ENCODE peak calls at places on chromosomes 7 and 10, in six cellular contexts. F is right atrium auricular region, Z is SJSA1, A is GM23248, B is mesenchymal stem cell, J is foreskin keratinocyte. K is an unnamed sample.

GRCh38 chr7:76220185-76221057 is 18.7 kb downstream of the SRRM3 start:
- DNase-seq in F (no peak), Z (no peak), A (peak), B (peak), J (no peak), K (peak)

GRCh38 chr7:88361357-88361756 is 54.7 kb upstream of the STEAP4 start:
- DNase-seq in F (no peak), Z (no peak), A (no peak), B (no peak), J (no peak), K (no peak)

GRCh38 chr10:8013619-8014018 is 40.9 kb upstream of the GATA3 start:
- DNase-seq in F (no peak), Z (no peak), A (no peak), B (no peak), J (no peak), K (no peak)

GRCh38 chr7:21099432-21099831 is 312.7 kb upstream of the SP8 start:
- DNase-seq in F (no peak), Z (no peak), A (no peak), B (peak), J (no peak), K (no peak)

GRCh38 chr10:30819306-30820190 is 190.0 kb upstream of the LYZL2 start:
- DNase-seq in F (no peak), Z (peak), A (peak), B (peak), J (no peak), K (no peak)

GRCh38 chr10:130403153-130403890 is 267.1 kb downstream of the GLRX3 start:
- DNase-seq in F (peak), Z (no peak), A (no peak), B (no peak), J (no peak), K (no peak)

GRCh38 chr10:36759111-36759805 is 366.1 kb upstream of the ANKRD30A start:
- DNase-seq in F (no peak), Z (peak), A (peak), B (peak), J (peak), K (no peak)

GRCh38 chr7:151248191-151249033 is at the start of gene SMARCD3:
- DNase-seq in F (peak), Z (peak), A (peak), B (peak), J (no peak), K (peak)

GRCh38 chr7:137754076-137754851 is 92.5 kb downstream of the DGKI start:
- DNase-seq in F (no peak), Z (no peak), A (peak), B (no peak), J (no peak), K (no peak)

GRCh38 chr7:20799566-20800377 is 13.1 kb upstream of the SP8 start:
- DNase-seq in F (no peak), Z (no peak), A (no peak), B (no peak), J (no peak), K (no peak)

GRCh38 chr10:33258951-33259350 is 75.5 kb downstream of the NRP1 start:
- DNase-seq in F (no peak), Z (peak), A (peak), B (peak), J (peak), K (no peak)

GRCh38 chr7:105926131-105926530 is 36.9 kb upstream of the CDHR3 start:
- DNase-seq in F (no peak), Z (no peak), A (no peak), B (no peak), J (no peak), K (no peak)

GRCh38 chr10:132129431-132129830 is 57.3 kb upstream of the DPYSL4 start:
- DNase-seq in F (no peak), Z (no peak), A (no peak), B (peak), J (no peak), K (no peak)

GRCh38 chr7:126803060-126803665 is 449.6 kb downstream of the GRM8 start:
- DNase-seq in F (no peak), Z (peak), A (peak), B (peak), J (peak), K (peak)

GRCh38 chr7:5423844-5424688 is 432 bp upstream of the TNRC18 start:
- DNase-seq in F (peak), Z (peak), A (peak), B (peak), J (peak), K (peak)

GRCh38 chr10:31554556-31554955 is 235.5 kb downstream of the ZEB1 start:
- DNase-seq in F (no peak), Z (no peak), A (peak), B (peak), J (no peak), K (no peak)

GRCh38 chr10:49608925-49609282 is 1.2 kb upstream of the SLC18A3 start:
- DNase-seq in F (no peak), Z (no peak), A (no peak), B (no peak), J (no peak), K (no peak)

GRCh38 chr7:150513758-150514157 is 914 bp upstream of the GIMAP7 start:
- DNase-seq in F (no peak), Z (no peak), A (no peak), B (no peak), J (no peak), K (no peak)

GRCh38 chr10:3811331-3811870 is 26.4 kb upstream of the KLF6 start:
- DNase-seq in F (no peak), Z (peak), A (peak), B (peak), J (peak), K (peak)

GRCh38 chr10:3814832-3815209 is 29.8 kb upstream of the KLF6 start:
- DNase-seq in F (no peak), Z (no peak), A (no peak), B (no peak), J (no peak), K (no peak)

GRCh38 chr10:3813267-3813666 is 28.3 kb upstream of the KLF6 start:
- DNase-seq in F (no peak), Z (no peak), A (peak), B (no peak), J (no peak), K (no peak)

GRCh38 chr10:3813986-3814831 is 29.2 kb upstream of the KLF6 start:
- DNase-seq in F (no peak), Z (no peak), A (peak), B (no peak), J (no peak), K (no peak)

GRCh38 chr10:3812141-3812540 is 27.1 kb upstream of the KLF6 start:
- DNase-seq in F (no peak), Z (no peak), A (no peak), B (no peak), J (no peak), K (no peak)
- H3K27ac ChIP-seq in F (peak), Z (peak), A (peak), B (peak), J (peak), K (no peak)

GRCh38 chr10:125144209-125144608 is 16.2 kb downstream of the CTBP2 start:
- DNase-seq in F (no peak), Z (no peak), A (no peak), B (no peak), J (no peak), K (no peak)
- H3K27ac ChIP-seq in F (peak), Z (no peak), A (no peak), B (no peak), J (peak), K (no peak)

GRCh38 chr10:13659887-13660544 is 73.3 kb downstream of the PRPF18 start:
- DNase-seq in F (peak), Z (peak), A (peak), B (peak), J (no peak), K (peak)
- H3K27ac ChIP-seq in F (peak), Z (no peak), A (peak), B (peak), J (peak), K (no peak)

DNA sequence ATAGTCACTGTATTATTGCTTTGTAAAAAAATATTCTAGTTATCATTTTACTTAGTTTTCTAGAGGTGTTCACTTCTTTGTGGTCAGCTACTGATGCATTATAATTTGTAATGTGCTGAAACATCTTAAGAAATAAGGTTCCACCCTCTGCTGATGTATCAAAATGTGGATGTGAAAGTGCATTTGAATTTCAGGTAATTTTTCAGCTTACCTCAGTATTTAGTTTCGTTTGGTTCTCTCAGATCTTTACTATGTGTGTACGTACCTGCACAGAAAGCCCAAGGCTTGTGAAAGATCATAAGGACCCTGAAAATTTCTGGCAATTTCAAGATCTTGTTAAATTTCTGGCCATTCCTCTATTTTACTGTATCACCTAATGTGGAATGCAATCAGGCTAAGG is 542.3 kb upstream of the TPK1 start:
- DNase-seq in F (no peak), Z (no peak), A (no peak), B (no peak), J (no peak), K (no peak)
- H3K27ac ChIP-seq in F (no peak), Z (no peak), A (no peak), B (no peak), J (no peak), K (no peak)

DNA sequence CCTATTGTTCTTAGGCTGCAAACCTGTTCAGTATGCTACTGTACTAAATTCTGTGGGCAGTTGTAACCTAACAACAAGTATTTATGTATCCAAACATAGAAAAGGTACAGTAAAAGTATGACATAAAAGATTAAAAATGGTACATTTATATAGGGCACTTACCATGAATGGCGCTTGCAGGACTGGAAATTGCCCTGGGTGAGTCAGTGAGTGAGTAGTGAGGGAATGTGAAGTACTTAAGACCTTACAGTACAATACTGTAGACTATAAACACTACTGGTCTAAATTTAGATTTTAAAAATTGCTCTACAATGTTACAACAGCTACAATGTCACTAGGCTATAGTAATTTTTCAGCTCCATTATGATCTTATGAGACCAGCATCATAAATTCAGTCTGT is 146.0 kb upstream of the GNAI1 start:
- DNase-seq in F (no peak), Z (peak), A (peak), B (peak), J (peak), K (peak)
- H3K27ac ChIP-seq in F (no peak), Z (peak), A (peak), B (no peak), J (no peak), K (no peak)

GRCh38 chr7:27130540-27131389 is at the start of gene HOXA4:
- DNase-seq in F (no peak), Z (peak), A (peak), B (peak), J (peak), K (peak)
- H3K27ac ChIP-seq in F (peak), Z (peak), A (peak), B (peak), J (peak), K (no peak)

K was measured in trophoblast cell.